ENCODE peak calls at places on chromosomes 6 and 20, in nine cellular contexts. J is Panc1, S is fibroblast of mammary gland, U is HEK293T, O is fibroblast of the conjunctiva, T is T-helper 1 cell, K is BE2C, E is NCI-H1436 treated with DMSO at 0.1 percent for 48 hours, Q is heart right ventricle. I is an unnamed sample.

GRCh38 chr6:66029391-66029790 is 322.4 kb upstream of the EYS start:
- DNase-seq in E (no peak), T (no peak), U (no peak), S (no peak), J (no peak), O (no peak), Q (no peak), K (no peak), I (no peak)

GRCh38 chr6:35554811-35555210 is 42.1 kb upstream of the TULP1 start:
- DNase-seq in J (no peak), K (no peak), E (no peak), Q (no peak), O (no peak), U (no peak), S (no peak), T (no peak), I (no peak)

GRCh38 chr6:165506657-165507056 is 156.4 kb downstream of the PDE10A start:
- DNase-seq in K (no peak), E (no peak), O (no peak), S (no peak), U (no peak), Q (no peak), T (no peak), J (no peak), I (no peak)

GRCh38 chr6:97405818-97406409 is 122.9 kb upstream of the MMS22L start:
- DNase-seq in Q (no peak), T (no peak), O (no peak), K (no peak), U (no peak), S (no peak), E (no peak), J (no peak), I (no peak)

GRCh38 chr6:116365743-116366142 is 5.0 kb upstream of the DSE start:
- DNase-seq in O (no peak), U (no peak), K (no peak), Q (no peak), T (no peak), S (no peak), J (no peak), E (no peak), I (no peak)

GRCh38 chr6:12354499-12354898 is 64.3 kb downstream of the EDN1 start:
- DNase-seq in S (peak), E (no peak), O (peak), Q (no peak), J (no peak), T (no peak), K (no peak), U (no peak), I (no peak)

GRCh38 chr6:83708546-83708969 is 343 bp downstream of the SNAP91 start:
- DNase-seq in K (peak), O (no peak), J (no peak), Q (peak), E (no peak), T (no peak), S (no peak), U (peak), I (no peak)

GRCh38 chr6:26187981-26188635 is 100.9 kb downstream of the HFE start:
- DNase-seq in J (no peak), O (no peak), U (no peak), T (peak), Q (no peak), K (peak), S (no peak), E (no peak), I (no peak)

GRCh38 chr6:53133961-53134360 is 14.7 kb downstream of the GCM1 start:
- DNase-seq in J (no peak), O (no peak), S (no peak), T (no peak), Q (no peak), U (no peak), E (no peak), K (no peak), I (no peak)

GRCh38 chr6:79538481-79538971 is 1.3 kb upstream of the LCA5 start:
- DNase-seq in S (peak), K (no peak), J (peak), T (no peak), U (no peak), Q (no peak), O (no peak), E (no peak), I (no peak)

GRCh38 chr20:45860573-45861011 is 3.2 kb downstream of the ZSWIM3 start:
- DNase-seq in Q (no peak), U (no peak), T (no peak), S (peak), K (no peak), J (no peak), E (no peak), O (no peak), I (no peak)

GRCh38 chr20:40016359-40016758 is 672.7 kb downstream of the MAFB start:
- DNase-seq in S (no peak), O (no peak), U (no peak), T (no peak), E (no peak), J (no peak), K (no peak), Q (no peak), I (no peak)

GRCh38 chr6:30820196-30820595 is 64.1 kb upstream of the DDR1 start:
- DNase-seq in U (no peak), O (peak), E (no peak), S (peak), J (no peak), K (no peak), Q (peak), T (no peak), I (no peak)

GRCh38 chr6:30227763-30228487 is 14.7 kb upstream of the TRIM26 start:
- DNase-seq in T (no peak), J (no peak), O (no peak), E (no peak), S (no peak), Q (no peak), K (no peak), U (no peak), I (no peak)

GRCh38 chr6:167786859-167787675 is 39.6 kb upstream of the AFDN start:
- DNase-seq in Q (no peak), O (no peak), T (no peak), E (no peak), U (no peak), J (no peak), S (no peak), K (no peak), I (no peak)

GRCh38 chr6:12504325-12504966 is 212.1 kb upstream of the PHACTR1 start:
- DNase-seq in O (no peak), S (peak), T (no peak), U (peak), J (no peak), Q (no peak), K (peak), E (no peak), I (no peak)

GRCh38 chr20:63809856-63810255 is 21.2 kb downstream of the ZBTB46 start:
- DNase-seq in S (no peak), J (no peak), T (no peak), O (no peak), U (no peak), E (no peak), Q (no peak), K (no peak), I (no peak)

GRCh38 chr6:135310291-135310690 is 129.2 kb downstream of the MYB start:
- DNase-seq in K (no peak), U (no peak), S (no peak), T (no peak), O (no peak), E (no peak), Q (no peak), J (no peak), I (no peak)

GRCh38 chr6:127302728-127303675 is 36.3 kb downstream of the RNF146 start:
- DNase-seq in Q (no peak), S (peak), K (peak), E (no peak), T (peak), U (peak), J (peak), O (peak), I (peak)